ENCODE peak calls at places on chromosomes 3 and 15, in nine cellular contexts. E is cardiac muscle cell, P is uterus, Z is hepatocyte, V is GM12865, Y is OCI-LY7, T is Panc1, W is omental fat pad, F is Calu3. H is an unnamed sample.

GRCh38 chr3:146581877-146582508 is 23.2 kb downstream of the PLSCR5 start:
- DNase-seq in E (no peak), P (no peak), Z (peak), V (no peak), Y (no peak), T (no peak), W (no peak), F (peak), H (no peak)

GRCh38 chr3:161474139-161474538 is 22.5 kb upstream of the OTOL1 start:
- DNase-seq in E (no peak), P (no peak), Z (no peak), V (no peak), Y (peak), T (no peak), W (no peak), F (no peak), H (no peak)

GRCh38 chr15:98547741-98548166 is 100.6 kb upstream of the IGF1R start:
- DNase-seq in E (peak), P (peak), Z (peak), V (no peak), Y (no peak), T (no peak), W (no peak), F (peak), H (no peak)

GRCh38 chr3:194512895-194513601 is 26.2 kb upstream of the ATP13A3 start:
- DNase-seq in E (no peak), P (no peak), Z (peak), V (no peak), Y (no peak), T (no peak), W (no peak), F (peak), H (no peak)

GRCh38 chr3:114827495-114827894 is 319.6 kb downstream of the ZBTB20 start:
- DNase-seq in E (peak), P (no peak), Z (peak), V (peak), Y (peak), T (peak), W (no peak), F (peak), H (peak)

GRCh38 chr15:33226559-33227181 is 32.2 kb upstream of the FMN1 start:
- DNase-seq in E (peak), P (peak), Z (peak), V (peak), Y (peak), T (no peak), W (no peak), F (peak), H (no peak)

GRCh38 chr3:49271047-49271446 is 6.0 kb downstream of the C3orf62 start:
- DNase-seq in E (no peak), P (no peak), Z (no peak), V (no peak), Y (no peak), T (no peak), W (no peak), F (no peak), H (no peak)

GRCh38 chr3:169847896-169848295 is 21.8 kb downstream of the LRRC31 start:
- DNase-seq in E (peak), P (no peak), Z (no peak), V (no peak), Y (no peak), T (no peak), W (no peak), F (no peak), H (no peak)

GRCh38 chr15:25058080-25058785 is 103.4 kb downstream of the SNRPN start:
- DNase-seq in E (no peak), P (peak), Z (no peak), V (no peak), Y (no peak), T (no peak), W (no peak), F (no peak), H (peak)

GRCh38 chr3:32934150-32934742 is 17.2 kb upstream of the CCR4 start:
- DNase-seq in E (peak), P (no peak), Z (peak), V (peak), Y (peak), T (no peak), W (no peak), F (peak), H (peak)

GRCh38 chr3:184907941-184908649 is 96.1 kb downstream of the VPS8 start:
- DNase-seq in E (no peak), P (no peak), Z (no peak), V (no peak), Y (no peak), T (no peak), W (no peak), F (no peak), H (no peak)

GRCh38 chr3:183158552-183159006 is 4.0 kb downstream of the LAMP3 start:
- DNase-seq in E (no peak), P (no peak), Z (no peak), V (peak), Y (peak), T (no peak), W (no peak), F (no peak), H (peak)

GRCh38 chr3:30779686-30780287 is 114.7 kb downstream of the GADL1 start:
- DNase-seq in E (peak), P (no peak), Z (peak), V (peak), Y (peak), T (no peak), W (no peak), F (peak), H (peak)

GRCh38 chr3:31740397-31740796 is 207.7 kb downstream of the STT3B start:
- DNase-seq in E (no peak), P (no peak), Z (no peak), V (no peak), Y (no peak), T (no peak), W (no peak), F (no peak), H (no peak)

GRCh38 chr15:71916834-71917233 is 106.5 kb downstream of the NR2E3 start:
- DNase-seq in E (no peak), P (no peak), Z (no peak), V (no peak), Y (no peak), T (no peak), W (no peak), F (no peak), H (no peak)

GRCh38 chr15:27743638-27744037 is 355.5 kb downstream of the OCA2 start:
- DNase-seq in E (no peak), P (no peak), Z (no peak), V (no peak), Y (no peak), T (no peak), W (no peak), F (no peak), H (no peak)

GRCh38 chr3:138328341-138328740 is 1.3 kb downstream of the NME9 start:
- DNase-seq in E (peak), P (no peak), Z (peak), V (no peak), Y (peak), T (no peak), W (no peak), F (no peak), H (no peak)

GRCh38 chr3:177447938-177448337 is 250.7 kb upstream of the TBL1XR1 start:
- DNase-seq in E (no peak), P (peak), Z (no peak), V (no peak), Y (no peak), T (no peak), W (no peak), F (peak), H (no peak)

GRCh38 chr3:153290278-153291015 is 128.4 kb downstream of the RAP2B start:
- DNase-seq in E (no peak), P (no peak), Z (no peak), V (no peak), Y (peak), T (no peak), W (no peak), F (peak), H (no peak)

GRCh38 chr15:55587321-55588069 is 650 bp downstream of the PYGO1 start:
- DNase-seq in E (peak), P (peak), Z (peak), V (peak), Y (no peak), T (no peak), W (no peak), F (peak), H (peak)

GRCh38 chr15:36080759-36081158 is 498.7 kb upstream of the CDIN1 start:
- DNase-seq in E (no peak), P (no peak), Z (no peak), V (no peak), Y (no peak), T (no peak), W (no peak), F (no peak), H (no peak)

GRCh38 chr15:55230051-55230670 is 33.4 kb upstream of the RSL24D1 start:
- DNase-seq in E (no peak), P (no peak), Z (no peak), V (no peak), Y (no peak), T (no peak), W (no peak), F (no peak), H (no peak)

GRCh38 chr3:38454884-38455638 is 1.4 kb downstream of the ACVR2B start:
- DNase-seq in E (peak), P (peak), Z (peak), V (peak), Y (peak), T (no peak), W (peak), F (peak), H (peak)

GRCh38 chr3:3821780-3822179 is 22.5 kb downstream of the LRRN1 start:
- DNase-seq in E (no peak), P (no peak), Z (no peak), V (no peak), Y (no peak), T (no peak), W (no peak), F (no peak), H (no peak)

GRCh38 chr3:6260551-6261191 is 600.2 kb upstream of the GRM7 start:
- DNase-seq in E (no peak), P (no peak), Z (no peak), V (peak), Y (no peak), T (no peak), W (no peak), F (no peak), H (peak)

GRCh38 chr15:31843426-31844055 is 186.8 kb upstream of the CHRNA7 start:
- DNase-seq in E (no peak), P (no peak), Z (no peak), V (no peak), Y (no peak), T (no peak), W (no peak), F (no peak), H (no peak)

GRCh38 chr3:15298504-15298903 is 33.9 kb downstream of the SH3BP5 start:
- DNase-seq in E (no peak), P (no peak), Z (no peak), V (no peak), Y (no peak), T (no peak), W (no peak), F (no peak), H (no peak)

GRCh38 chr3:48592519-48593087 is 2.5 kb downstream of the COL7A1 start:
- DNase-seq in E (no peak), P (no peak), Z (no peak), V (no peak), Y (no peak), T (no peak), W (no peak), F (no peak), H (no peak)

GRCh38 chr15:33565099-33565498 is 254.3 kb downstream of the RYR3 start:
- DNase-seq in E (no peak), P (no peak), Z (peak), V (no peak), Y (no peak), T (no peak), W (no peak), F (no peak), H (no peak)

GRCh38 chr3:114527036-114527644 is 233.3 kb downstream of the TIGIT start:
- DNase-seq in E (peak), P (no peak), Z (no peak), V (peak), Y (peak), T (no peak), W (no peak), F (peak), H (peak)

GRCh38 chr3:136995652-136996051 is 37.9 kb downstream of the IL20RB start:
- DNase-seq in E (no peak), P (no peak), Z (no peak), V (no peak), Y (no peak), T (no peak), W (no peak), F (no peak), H (no peak)

GRCh38 chr3:14274999-14275961 is 96.7 kb downstream of the LSM3 start:
- DNase-seq in E (peak), P (no peak), Z (no peak), V (peak), Y (peak), T (no peak), W (no peak), F (no peak), H (peak)
- TF ChIP-seq CTCF in E (peak), P (no peak), Z (peak), V (peak), Y (peak), T (no peak), W (no peak), F (peak), H (peak)

GRCh38 chr3:189144645-189145044 is 27.1 kb upstream of the TPRG1 start:
- DNase-seq in E (no peak), P (peak), Z (peak), V (peak), Y (peak), T (no peak), W (no peak), F (peak), H (no peak)
- TF ChIP-seq CTCF in E (peak), P (peak), Z (peak), V (peak), Y (peak), T (peak), W (no peak), F (peak), H (no peak)

DNA sequence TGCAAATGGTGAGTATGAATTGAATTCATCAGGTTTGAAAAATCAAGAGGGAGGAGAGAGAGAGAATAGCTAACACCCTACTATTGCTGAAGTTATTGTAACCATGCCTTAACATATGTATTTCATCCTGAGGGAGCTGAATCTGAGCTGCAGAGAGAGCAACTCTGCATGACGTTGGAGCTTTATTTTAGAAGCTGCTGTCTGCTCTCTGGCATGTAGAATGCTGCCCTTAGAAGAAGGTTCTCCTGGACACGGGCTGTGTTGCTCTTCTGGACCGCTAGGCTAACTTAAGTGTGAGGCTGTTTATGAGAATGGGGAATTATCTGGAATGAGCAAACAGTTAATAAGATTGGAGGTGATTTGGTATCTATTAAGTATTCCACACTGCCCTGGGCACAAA is 814.6 kb downstream of the AGBL1 start:
- DNase-seq in E (peak), P (no peak), Z (no peak), V (no peak), Y (no peak), T (no peak), W (no peak), F (no peak), H (no peak)
- TF ChIP-seq CTCF in E (no peak), P (no peak), Z (no peak), V (no peak), Y (no peak), T (no peak), W (no peak), F (no peak), H (no peak)

GRCh38 chr15:68644088-68644904 is 65.5 kb downstream of the CORO2B start:
- DNase-seq in E (no peak), P (no peak), Z (peak), V (no peak), Y (no peak), T (no peak), W (no peak), F (no peak), H (no peak)
- TF ChIP-seq CTCF in E (peak), P (no peak), Z (no peak), V (no peak), Y (no peak), T (no peak), W (no peak), F (no peak), H (no peak)